ENCODE peak calls at places on chromosomes 2 and 18, in four cellular contexts. R is Daoy; M is upper lobe of right lung; O is stimulated activated CD4-positive, alpha-beta T cell treated with anti-CD3 and anti-CD28 coated beads, Interleukin-15, amount 100 ng/mL, for 24 hours. X is an unnamed sample.

GRCh38 chr2:10174173-10174572 is 51.6 kb downstream of the RRM2 start:
- DNase-seq in R (no peak), O (no peak), M (no peak), X (no peak)

GRCh38 chr2:236875906-236876505 is 209.7 kb upstream of the COPS8 start:
- DNase-seq in O (no peak), R (no peak), M (no peak), X (peak)

GRCh38 chr2:209389124-209389523 is 34.7 kb upstream of the MAP2 start:
- DNase-seq in O (no peak), M (no peak), R (no peak), X (no peak)

GRCh38 chr2:236658974-236659757 is 89.5 kb downstream of the ACKR3 start:
- DNase-seq in R (no peak), O (no peak), M (no peak), X (no peak)

GRCh38 chr2:64932327-64933216 is 56.6 kb upstream of the SLC1A4 start:
- DNase-seq in O (no peak), M (no peak), R (no peak), X (no peak)

GRCh38 chr18:267380-267687 is 513 bp downstream of the THOC1 start:
- DNase-seq in M (no peak), R (no peak), O (no peak), X (peak)

GRCh38 chr2:57864926-57865325 is 181.7 kb upstream of the VRK2 start:
- DNase-seq in R (no peak), M (no peak), O (no peak), X (no peak)

GRCh38 chr2:241632478-241633325 is 4.3 kb downstream of the THAP4 start:
- DNase-seq in O (no peak), R (no peak), M (no peak), X (peak)

GRCh38 chr2:74831693-74832530 is 2.0 kb upstream of the HK2 start:
- DNase-seq in O (no peak), R (no peak), M (no peak), X (no peak)

GRCh38 chr2:3956344-3956743 is 253.0 kb downstream of the DCDC2C start:
- DNase-seq in O (no peak), M (no peak), R (no peak), X (no peak)

GRCh38 chr18:46810481-46811000 is 53.7 kb upstream of the ST8SIA5 start:
- DNase-seq in O (no peak), R (no peak), M (no peak), X (no peak)

GRCh38 chr2:234245945-234246344 is 195.4 kb downstream of the SPP2 start:
- DNase-seq in M (no peak), O (no peak), R (peak), X (no peak)

X was measured in NCI-H187.